ENCODE peak calls at places on chromosomes 1 and 21, in seven cellular contexts. Q is SK-N-SH, I is K562, U is HCT116, Z is GM12878, M is HepG2, D is H1. W is an unnamed sample.
A peak's percentile ranks its signal among the peaks of the same experiment; 100 is the strongest.

GRCh38 chr1:112464501-112464900 is 44.3 kb upstream of the WNT2B start:
- DNase-seq in Q (no peak), I (no peak), U (no peak), Z (no peak), M (no peak), D (no peak), W (peak; percentile 87)

GRCh38 chr21:46500224-46500861 is 41.7 kb downstream of the DIP2A start:
- DNase-seq in Q (no peak), I (peak; percentile 61), U (no peak), Z (no peak), M (peak; percentile 12), D (no peak), W (peak; percentile 9)

GRCh38 chr1:20250346-20250989 is 40.2 kb upstream of the VWA5B1 start:
- DNase-seq in Q (no peak), I (no peak), U (no peak), Z (peak; percentile 20), M (peak; percentile 68), D (no peak), W (no peak)

GRCh38 chr21:45940091-45940490 is 41.5 kb upstream of the COL6A1 start:
- DNase-seq in Q (peak; percentile 16), I (no peak), U (no peak), Z (no peak), M (no peak), D (no peak), W (no peak)

GRCh38 chr1:30786264-30786991 is 28.9 kb upstream of the LAPTM5 start:
- DNase-seq in Q (no peak), I (no peak), U (no peak), Z (no peak), M (peak; percentile 79), D (no peak), W (no peak)

GRCh38 chr1:172451002-172451443 is 7.2 kb upstream of the PIGC start:
- DNase-seq in Q (no peak), I (peak; percentile 42), U (no peak), Z (no peak), M (peak; percentile 85), D (no peak), W (no peak)

GRCh38 chr1:99707535-99708142 is 58.8 kb downstream of the FRRS1 start:
- DNase-seq in Q (peak; percentile 60), I (peak; percentile 56), U (peak; percentile 35), Z (peak; percentile 11), M (peak; percentile 55), D (no peak), W (peak; percentile 65)

GRCh38 chr1:94597701-94598100 is 56.1 kb upstream of the F3 start:
- DNase-seq in Q (no peak), I (no peak), U (no peak), Z (no peak), M (no peak), D (no peak), W (no peak)

GRCh38 chr1:41658444-41659158 is 174.1 kb upstream of the EDN2 start:
- DNase-seq in Q (peak; percentile 70), I (no peak), U (no peak), Z (no peak), M (no peak), D (no peak), W (no peak)

GRCh38 chr1:215971793-215972441 is 404.8 kb downstream of the KCTD3 start:
- DNase-seq in Q (no peak), I (no peak), U (no peak), Z (no peak), M (no peak), D (no peak), W (no peak)

GRCh38 chr1:9687876-9688582 is 36.5 kb downstream of the PIK3CD start:
- DNase-seq in Q (peak; percentile 70), I (peak; percentile 40), U (no peak), Z (no peak), M (no peak), D (no peak), W (no peak)

GRCh38 chr1:162497104-162497722 is 405 bp upstream of the UHMK1 start:
- DNase-seq in Q (no peak), I (no peak), U (no peak), Z (peak; percentile 51), M (no peak), D (no peak), W (no peak)

GRCh38 chr1:238491265-238491664 is 600.5 kb upstream of the ZP4 start:
- DNase-seq in Q (no peak), I (no peak), U (no peak), Z (no peak), M (no peak), D (no peak), W (no peak)

GRCh38 chr1:203799157-203799556 is 3.7 kb downstream of the ZBED6 start:
- DNase-seq in Q (no peak), I (no peak), U (no peak), Z (no peak), M (no peak), D (no peak), W (no peak)

GRCh38 chr1:47755368-47755990 is 241.7 kb downstream of the TRABD2B start:
- DNase-seq in Q (peak; percentile 44), I (peak; percentile 68), U (peak; percentile 28), Z (no peak), M (peak; percentile 35), D (peak; percentile 41), W (no peak)

GRCh38 chr1:50742523-50742922 is 217.5 kb downstream of the FAF1 start:
- DNase-seq in Q (no peak), I (no peak), U (no peak), Z (no peak), M (no peak), D (no peak), W (no peak)

GRCh38 chr1:213564215-213564659 is 423.5 kb upstream of the PROX1 start:
- DNase-seq in Q (no peak), I (peak; percentile 18), U (peak; percentile 12), Z (no peak), M (peak; percentile 79), D (no peak), W (peak; percentile 77)

GRCh38 chr1:117671781-117672501 is 66.1 kb downstream of the TENT5C start:
- DNase-seq in Q (no peak), I (peak; percentile 67), U (no peak), Z (no peak), M (peak; percentile 46), D (no peak), W (no peak)

DNA sequence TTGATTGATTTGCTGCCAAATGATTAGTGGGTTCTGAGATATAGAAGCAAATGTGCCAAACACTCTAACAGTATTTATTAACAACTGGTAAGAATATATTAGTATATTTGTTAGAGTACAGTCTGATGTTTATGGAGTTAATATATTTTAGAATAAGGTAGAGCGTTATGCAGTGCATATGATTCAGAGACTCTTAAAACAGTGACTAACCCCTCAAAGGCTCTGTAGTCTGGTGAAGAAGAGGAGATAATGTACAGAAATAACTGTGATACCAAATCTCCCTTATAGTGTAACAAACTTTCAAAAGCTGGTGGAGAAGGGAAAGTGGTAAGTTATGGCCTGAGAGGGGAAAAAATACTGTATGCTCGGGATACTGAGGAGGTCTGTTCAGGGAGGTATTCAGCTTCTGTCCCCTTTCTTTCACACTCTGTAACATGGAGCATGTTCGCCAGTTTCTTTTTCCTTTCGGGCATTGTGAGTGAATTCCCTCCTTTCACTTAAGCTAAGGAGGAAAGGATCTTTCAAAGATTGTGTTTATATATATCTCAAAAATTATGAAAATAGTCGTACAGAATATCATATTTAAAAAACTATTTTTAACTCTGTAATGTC is 121.2 kb downstream of the ADGRL2 start:
- DNase-seq in Q (no peak), I (no peak), U (no peak), Z (no peak), M (no peak), D (no peak), W (no peak)
- TF ChIP-seq JUND in Q (no peak), I (no peak), U (no peak), Z (no peak), M (no peak), D (no peak), W (no peak)

GRCh38 chr21:9837946-9838801 is 683.2 kb upstream of the TPTE start:
- DNase-seq in Q (peak; percentile 61), I (peak; percentile 35), U (no peak), Z (no peak), M (no peak), D (no peak), W (peak; percentile 45)

GRCh38 chr21:9839011-9839661 is 682.2 kb upstream of the TPTE start:
- DNase-seq in Q (peak; percentile 41), I (peak; percentile 59), U (no peak), Z (no peak), M (no peak), D (no peak), W (no peak)
- TF ChIP-seq JUND in Q (no peak), I (no peak), U (no peak), Z (no peak), M (no peak), D (no peak), W (no peak)

GRCh38 chr1:175733762-175734161 is 9.6 kb downstream of the TNR start:
- DNase-seq in Q (no peak), I (peak; percentile 76), U (no peak), Z (no peak), M (no peak), D (no peak), W (no peak)

GRCh38 chr1:175735144-175735543 is 8.3 kb downstream of the TNR start:
- DNase-seq in Q (no peak), I (no peak), U (no peak), Z (no peak), M (no peak), D (no peak), W (no peak)

GRCh38 chr1:175731581-175731980 is 11.8 kb downstream of the TNR start:
- DNase-seq in Q (no peak), I (no peak), U (no peak), Z (no peak), M (no peak), D (no peak), W (no peak)

DNA sequence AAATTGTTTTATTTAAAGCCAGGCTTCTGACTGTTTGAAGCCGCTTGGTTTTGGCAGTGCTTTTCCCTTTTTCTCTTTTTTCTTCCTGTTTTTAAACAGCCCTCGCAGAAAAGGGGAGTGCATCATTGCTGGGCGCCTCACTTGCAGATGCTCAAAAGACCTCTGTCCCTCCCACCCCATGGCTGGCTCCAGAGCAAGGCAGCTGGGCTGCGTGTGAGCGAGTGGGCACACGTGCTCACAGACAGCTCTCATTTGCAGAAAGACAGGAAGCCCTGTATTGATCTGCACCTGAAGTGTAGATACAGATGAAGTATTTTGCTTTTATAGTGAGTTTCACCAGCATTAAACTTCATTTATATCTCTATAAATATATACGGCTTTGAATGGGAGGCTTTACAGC is 8.8 kb downstream of the TNR start:
- DNase-seq in Q (no peak), I (no peak), U (no peak), Z (no peak), M (no peak), D (no peak), W (no peak)
- TF ChIP-seq JUND in Q (no peak), I (no peak), U (no peak), Z (no peak), M (no peak), D (no peak), W (no peak)

DNA sequence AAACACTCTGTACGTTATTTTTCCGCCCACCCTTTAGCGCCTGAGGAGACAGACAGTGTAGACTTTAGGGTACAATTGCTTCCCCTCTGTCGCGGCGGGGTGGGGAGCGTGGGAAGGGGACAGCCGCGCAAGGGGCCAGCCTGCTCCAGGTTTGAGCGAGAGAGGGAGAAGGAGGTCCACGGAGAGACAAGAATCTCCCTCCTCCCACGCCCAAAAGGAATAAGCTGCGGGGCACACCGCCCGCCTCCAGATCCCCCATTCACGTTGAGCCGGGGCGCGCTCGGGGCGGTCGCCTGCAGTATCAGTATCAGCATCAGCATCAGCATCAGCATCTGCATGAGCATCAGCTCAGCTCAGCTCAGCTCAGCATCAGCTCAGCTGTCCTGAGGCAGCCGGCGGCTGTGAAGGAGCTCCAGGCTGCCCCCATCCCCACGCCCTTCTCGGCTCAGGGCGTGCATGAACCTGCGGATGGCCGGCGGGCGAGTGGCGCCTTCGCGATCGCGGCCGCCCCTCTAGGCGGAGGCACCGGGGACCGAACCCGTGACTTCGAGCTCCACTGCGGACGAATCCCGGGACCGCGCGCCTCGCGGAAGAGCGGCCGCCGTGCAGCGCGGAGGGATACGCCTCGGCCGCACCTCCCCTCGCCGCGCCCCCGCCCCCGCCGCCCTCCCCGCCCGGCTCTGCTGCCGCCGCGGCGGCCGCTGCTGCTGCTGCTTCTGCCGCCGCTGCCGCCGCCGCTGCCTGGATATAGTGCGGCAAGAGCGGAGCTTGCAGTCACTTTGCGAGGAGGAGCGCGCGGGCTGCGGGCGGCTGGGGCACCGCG is at the start of gene NCAM2:
- DNase-seq in Q (peak; percentile 93), I (peak; percentile 72), U (no peak), Z (no peak), M (peak; percentile 9), D (no peak), W (peak; percentile 92)
- TF ChIP-seq JUND in Q (no peak), I (no peak), U (no peak), Z (no peak), M (no peak), D (no peak), W (no peak)

W was measured in T47D.